ENCODE peak calls at places on chromosomes 4 and X, in four cellular contexts. X is fibroblast of mammary gland; R is activated T-helper 9 cell treated with anti-CD3 and anti-CD28 coated beads, Interleukin-2, amount 50 U/mL, for 16 hours; T is Ammon's horn. A is an unnamed sample.

GRCh38 chr4:156571146-156571545 is 400.5 kb downstream of the PDGFC start:
- DNase-seq in R (no peak), T (no peak), X (no peak), A (no peak)

GRCh38 chr4:169956441-169956840 is 69.8 kb downstream of the MFAP3L start:
- DNase-seq in R (no peak), T (no peak), X (no peak), A (no peak)

GRCh38 chr4:126375462-126376054 is 1060.8 kb downstream of the FAT4 start:
- DNase-seq in T (no peak), X (peak; percentile 1), R (no peak), A (no peak)

GRCh38 chr4:168993724-168994510 is 16.1 kb downstream of the CBR4 start:
- DNase-seq in T (no peak), X (peak; percentile 53), R (no peak), A (no peak)

GRCh38 chrX:39816871-39817731 is 280.7 kb downstream of the BCOR start:
- DNase-seq in X (peak; percentile 62), R (no peak), T (peak; percentile 40), A (no peak)

GRCh38 chrX:17876135-17876534 is 15.0 kb upstream of the RAI2 start:
- DNase-seq in T (no peak), R (no peak), X (no peak), A (no peak)

GRCh38 chrX:78024349-78025108 is 55.1 kb upstream of the PGAM4 start:
- DNase-seq in T (no peak), X (peak; percentile 25), R (no peak), A (no peak)

GRCh38 chrX:10071451-10072163 is 85.2 kb upstream of the CLCN4 start:
- DNase-seq in X (peak; percentile 31), T (no peak), R (no peak), A (no peak)

GRCh38 chr4:41178372-41179085 is 35.8 kb downstream of the APBB2 start:
- DNase-seq in R (no peak), X (peak; percentile 99), T (no peak), A (no peak)

GRCh38 chrX:149284616-149285015 is 220.5 kb downstream of the IDS start:
- DNase-seq in R (no peak), X (no peak), T (no peak), A (no peak)

GRCh38 chr4:140068247-140068646 is 85.7 kb downstream of the MAML3 start:
- DNase-seq in R (no peak), X (no peak), T (no peak), A (no peak)

GRCh38 chrX:69616520-69617203 is 749 bp downstream of the EDA start:
- DNase-seq in R (peak; percentile 1), X (no peak), T (peak; percentile 8), A (peak; percentile 12)

GRCh38 chrX:154548028-154548316 is 552 bp downstream of the IKBKG start:
- DNase-seq in X (peak; percentile 41), R (no peak), T (no peak), A (no peak)

GRCh38 chr4:113700602-113701150 is 60.9 kb downstream of the CAMK2D start:
- DNase-seq in R (no peak), X (no peak), T (no peak), A (no peak)

GRCh38 chr4:2535386-2536192 is 858 bp upstream of the FAM193A start:
- DNase-seq in X (peak; percentile 26), T (peak; percentile 69), R (peak; percentile 29), A (peak; percentile 51)

GRCh38 chr4:56261027-56261426 is 126.3 kb downstream of the AASDH start:
- DNase-seq in R (peak; percentile 21), T (peak; percentile 48), X (no peak), A (peak; percentile 26)

GRCh38 chr4:119834901-119835300 is 206.3 kb upstream of the PDE5A start:
- DNase-seq in R (no peak), X (no peak), T (no peak), A (no peak)

GRCh38 chrX:49040376-49040955 is 2.7 kb downstream of the TFE3 start:
- DNase-seq in R (no peak), X (peak; percentile 61), T (no peak), A (no peak)

GRCh38 chrX:21166302-21166982 is 207.8 kb upstream of the CNKSR2 start:
- DNase-seq in X (peak; percentile 9), R (no peak), T (no peak), A (no peak)

GRCh38 chrX:72394518-72395163 is 88.9 kb upstream of the CITED1 start:
- DNase-seq in T (no peak), R (no peak), X (peak; percentile 70), A (no peak)

GRCh38 chr4:82017680-82018079 is 356.1 kb downstream of the HNRNPD start:
- DNase-seq in R (no peak), T (no peak), X (peak; percentile 16), A (no peak)

GRCh38 chr4:105651879-105652640 is 56.4 kb downstream of the INTS12 start:
- DNase-seq in R (no peak), X (no peak), T (no peak), A (no peak)

GRCh38 chr4:123350191-123350544 is 46.4 kb upstream of the SPRY1 start:
- DNase-seq in R (no peak), T (no peak), X (peak; percentile 18), A (no peak)

GRCh38 chrX:71103110-71103983 is 3.2 kb downstream of the CXorf65 start:
- DNase-seq in X (no peak), T (no peak), R (peak; percentile 41), A (peak; percentile 58)

GRCh38 chrX:149504226-149504914 is 736 bp downstream of the IDS start:
- DNase-seq in X (peak; percentile 9), T (peak; percentile 28), R (peak; percentile 37), A (peak; percentile 55)

GRCh38 chr4:7872264-7872771 is 67.3 kb downstream of the AFAP1 start:
- DNase-seq in T (peak; percentile 47), X (peak; percentile 96), R (no peak), A (no peak)

GRCh38 chr4:4941741-4942140 is 77.5 kb downstream of the CYTL1 start:
- DNase-seq in R (no peak), X (no peak), T (no peak), A (no peak)

GRCh38 chr4:8705161-8706145 is 112.9 kb downstream of the CPZ start:
- DNase-seq in T (no peak), R (no peak), X (no peak), A (no peak)

GRCh38 chr4:59848457-59848856 is 1351.7 kb upstream of the ADGRL3 start:
- DNase-seq in X (no peak), R (no peak), T (no peak), A (no peak)

GRCh38 chrX:9745417-9746115 is 20.1 kb downstream of the GPR143 start:
- DNase-seq in X (no peak), T (no peak), R (no peak), A (no peak)

GRCh38 chrX:73214366-73215094 is at the start of gene NAP1L2:
- DNase-seq in R (no peak), X (peak; percentile 16), T (peak; percentile 77), A (peak; percentile 32)

GRCh38 chr4:95761871-95762270 is 78.0 kb upstream of the PDHA2 start:
- DNase-seq in T (no peak), X (no peak), R (no peak), A (no peak)